ENCODE peak calls at places on chromosomes 16 and 17, in five cellular contexts. One of them, this sample, is unnamed.

GRCh38 chr16:57713596-57713995 is 19.0 kb downstream of the DRC7 start:
- DNase-seq in dorsolateral prefrontal cortex: no peak
- DNase-seq in stimulated activated CD8-positive, alpha-beta memory T cell treated with anti-CD3 and anti-CD28 coated beads, Interleukin-2, amount 100 ng/mL, for 1 hour: no peak
- DNase-seq in endothelial cell of umbilical vein: no peak
- DNase-seq in T-helper 1 cell: no peak
- DNase-seq in this sample: no peak

GRCh38 chr16:67968440-67969285 is at the start of gene SLC12A4:
- DNase-seq in dorsolateral prefrontal cortex: no peak
- DNase-seq in stimulated activated CD8-positive, alpha-beta memory T cell treated with anti-CD3 and anti-CD28 coated beads, Interleukin-2, amount 100 ng/mL, for 1 hour: peak
- DNase-seq in endothelial cell of umbilical vein: peak
- DNase-seq in T-helper 1 cell: peak
- DNase-seq in this sample: no peak

GRCh38 chr16:86635181-86635580 is 56.8 kb downstream of the FOXL1 start:
- DNase-seq in dorsolateral prefrontal cortex: no peak
- DNase-seq in stimulated activated CD8-positive, alpha-beta memory T cell treated with anti-CD3 and anti-CD28 coated beads, Interleukin-2, amount 100 ng/mL, for 1 hour: no peak
- DNase-seq in endothelial cell of umbilical vein: no peak
- DNase-seq in T-helper 1 cell: no peak
- DNase-seq in this sample: no peak

GRCh38 chr17:14760212-14760611 is 459.3 kb downstream of the HS3ST3B1 start:
- DNase-seq in dorsolateral prefrontal cortex: no peak
- DNase-seq in stimulated activated CD8-positive, alpha-beta memory T cell treated with anti-CD3 and anti-CD28 coated beads, Interleukin-2, amount 100 ng/mL, for 1 hour: no peak
- DNase-seq in endothelial cell of umbilical vein: no peak
- DNase-seq in T-helper 1 cell: no peak
- DNase-seq in this sample: no peak

GRCh38 chr16:24851700-24852099 is 5.9 kb downstream of the SLC5A11 start:
- DNase-seq in dorsolateral prefrontal cortex: no peak
- DNase-seq in stimulated activated CD8-positive, alpha-beta memory T cell treated with anti-CD3 and anti-CD28 coated beads, Interleukin-2, amount 100 ng/mL, for 1 hour: no peak
- DNase-seq in endothelial cell of umbilical vein: peak
- DNase-seq in T-helper 1 cell: no peak
- DNase-seq in this sample: no peak

GRCh38 chr17:55161935-55162555 is 102.7 kb upstream of the HLF start:
- DNase-seq in dorsolateral prefrontal cortex: no peak
- DNase-seq in stimulated activated CD8-positive, alpha-beta memory T cell treated with anti-CD3 and anti-CD28 coated beads, Interleukin-2, amount 100 ng/mL, for 1 hour: no peak
- DNase-seq in endothelial cell of umbilical vein: peak
- DNase-seq in T-helper 1 cell: no peak
- DNase-seq in this sample: no peak

GRCh38 chr16:50079741-50080140 is 14.0 kb downstream of the HEATR3 start:
- DNase-seq in dorsolateral prefrontal cortex: no peak
- DNase-seq in stimulated activated CD8-positive, alpha-beta memory T cell treated with anti-CD3 and anti-CD28 coated beads, Interleukin-2, amount 100 ng/mL, for 1 hour: no peak
- DNase-seq in endothelial cell of umbilical vein: no peak
- DNase-seq in T-helper 1 cell: no peak
- DNase-seq in this sample: no peak

GRCh38 chr17:75440738-75441448 is 15.5 kb upstream of the TMEM94 start:
- DNase-seq in dorsolateral prefrontal cortex: no peak
- DNase-seq in stimulated activated CD8-positive, alpha-beta memory T cell treated with anti-CD3 and anti-CD28 coated beads, Interleukin-2, amount 100 ng/mL, for 1 hour: no peak
- DNase-seq in endothelial cell of umbilical vein: peak
- DNase-seq in T-helper 1 cell: no peak
- DNase-seq in this sample: no peak

GRCh38 chr16:56284521-56284920 is 93.2 kb downstream of the GNAO1 start:
- DNase-seq in dorsolateral prefrontal cortex: no peak
- DNase-seq in stimulated activated CD8-positive, alpha-beta memory T cell treated with anti-CD3 and anti-CD28 coated beads, Interleukin-2, amount 100 ng/mL, for 1 hour: no peak
- DNase-seq in endothelial cell of umbilical vein: no peak
- DNase-seq in T-helper 1 cell: no peak
- DNase-seq in this sample: no peak

GRCh38 chr17:50662632-50663225 is 28.0 kb downstream of the ABCC3 start:
- DNase-seq in dorsolateral prefrontal cortex: no peak
- DNase-seq in stimulated activated CD8-positive, alpha-beta memory T cell treated with anti-CD3 and anti-CD28 coated beads, Interleukin-2, amount 100 ng/mL, for 1 hour: no peak
- DNase-seq in endothelial cell of umbilical vein: no peak
- DNase-seq in T-helper 1 cell: no peak
- DNase-seq in this sample: no peak

GRCh38 chr16:64381979-64382378 is 739.9 kb downstream of the CDH11 start:
- DNase-seq in dorsolateral prefrontal cortex: no peak
- DNase-seq in stimulated activated CD8-positive, alpha-beta memory T cell treated with anti-CD3 and anti-CD28 coated beads, Interleukin-2, amount 100 ng/mL, for 1 hour: no peak
- DNase-seq in endothelial cell of umbilical vein: no peak
- DNase-seq in T-helper 1 cell: no peak
- DNase-seq in this sample: no peak

GRCh38 chr16:86306811-86307517 is 203.4 kb upstream of the FOXF1 start:
- DNase-seq in dorsolateral prefrontal cortex: no peak
- DNase-seq in stimulated activated CD8-positive, alpha-beta memory T cell treated with anti-CD3 and anti-CD28 coated beads, Interleukin-2, amount 100 ng/mL, for 1 hour: no peak
- DNase-seq in endothelial cell of umbilical vein: no peak
- DNase-seq in T-helper 1 cell: no peak
- DNase-seq in this sample: no peak

GRCh38 chr16:24610421-24610765 is 71.0 kb downstream of the RBBP6 start:
- DNase-seq in dorsolateral prefrontal cortex: peak
- DNase-seq in stimulated activated CD8-positive, alpha-beta memory T cell treated with anti-CD3 and anti-CD28 coated beads, Interleukin-2, amount 100 ng/mL, for 1 hour: no peak
- DNase-seq in endothelial cell of umbilical vein: peak
- DNase-seq in T-helper 1 cell: no peak
- DNase-seq in this sample: no peak

GRCh38 chr17:78654230-78654824 is 77.1 kb upstream of the DNAH17 start:
- DNase-seq in dorsolateral prefrontal cortex: no peak
- DNase-seq in stimulated activated CD8-positive, alpha-beta memory T cell treated with anti-CD3 and anti-CD28 coated beads, Interleukin-2, amount 100 ng/mL, for 1 hour: no peak
- DNase-seq in endothelial cell of umbilical vein: no peak
- DNase-seq in T-helper 1 cell: no peak
- DNase-seq in this sample: no peak

GRCh38 chr17:40949406-40949805 is 12.0 kb upstream of the KRT23 start:
- DNase-seq in dorsolateral prefrontal cortex: no peak
- DNase-seq in stimulated activated CD8-positive, alpha-beta memory T cell treated with anti-CD3 and anti-CD28 coated beads, Interleukin-2, amount 100 ng/mL, for 1 hour: no peak
- DNase-seq in endothelial cell of umbilical vein: no peak
- DNase-seq in T-helper 1 cell: no peak
- DNase-seq in this sample: no peak

GRCh38 chr17:29560306-29560705 is 6.5 kb downstream of the ABHD15 start:
- DNase-seq in dorsolateral prefrontal cortex: peak
- DNase-seq in stimulated activated CD8-positive, alpha-beta memory T cell treated with anti-CD3 and anti-CD28 coated beads, Interleukin-2, amount 100 ng/mL, for 1 hour: no peak
- DNase-seq in endothelial cell of umbilical vein: no peak
- DNase-seq in T-helper 1 cell: no peak
- DNase-seq in this sample: no peak

GRCh38 chr16:70685938-70686375 is at the start of gene MTSS2:
- DNase-seq in dorsolateral prefrontal cortex: peak
- DNase-seq in stimulated activated CD8-positive, alpha-beta memory T cell treated with anti-CD3 and anti-CD28 coated beads, Interleukin-2, amount 100 ng/mL, for 1 hour: no peak
- DNase-seq in endothelial cell of umbilical vein: peak
- DNase-seq in T-helper 1 cell: no peak
- DNase-seq in this sample: no peak

GRCh38 chr17:77465358-77466041 is 324.7 kb downstream of the SEC14L1 start:
- DNase-seq in dorsolateral prefrontal cortex: no peak
- DNase-seq in stimulated activated CD8-positive, alpha-beta memory T cell treated with anti-CD3 and anti-CD28 coated beads, Interleukin-2, amount 100 ng/mL, for 1 hour: peak
- DNase-seq in endothelial cell of umbilical vein: peak
- DNase-seq in T-helper 1 cell: peak
- DNase-seq in this sample: no peak

GRCh38 chr16:12646490-12647274 is 157.0 kb downstream of the CPPED1 start:
- DNase-seq in dorsolateral prefrontal cortex: peak
- DNase-seq in stimulated activated CD8-positive, alpha-beta memory T cell treated with anti-CD3 and anti-CD28 coated beads, Interleukin-2, amount 100 ng/mL, for 1 hour: no peak
- DNase-seq in endothelial cell of umbilical vein: peak
- DNase-seq in T-helper 1 cell: no peak
- DNase-seq in this sample: peak

GRCh38 chr16:89155184-89155679 is 16.3 kb upstream of the CDH15 start:
- DNase-seq in dorsolateral prefrontal cortex: peak
- DNase-seq in stimulated activated CD8-positive, alpha-beta memory T cell treated with anti-CD3 and anti-CD28 coated beads, Interleukin-2, amount 100 ng/mL, for 1 hour: no peak
- DNase-seq in endothelial cell of umbilical vein: peak
- DNase-seq in T-helper 1 cell: no peak
- DNase-seq in this sample: peak

GRCh38 chr16:19711643-19712042 is 6.4 kb downstream of the KNOP1 start:
- DNase-seq in dorsolateral prefrontal cortex: no peak
- DNase-seq in stimulated activated CD8-positive, alpha-beta memory T cell treated with anti-CD3 and anti-CD28 coated beads, Interleukin-2, amount 100 ng/mL, for 1 hour: no peak
- DNase-seq in endothelial cell of umbilical vein: no peak
- DNase-seq in T-helper 1 cell: no peak
- DNase-seq in this sample: no peak

GRCh38 chr16:58243528-58244004 is 45.7 kb upstream of the CSNK2A2 start:
- DNase-seq in dorsolateral prefrontal cortex: no peak
- DNase-seq in stimulated activated CD8-positive, alpha-beta memory T cell treated with anti-CD3 and anti-CD28 coated beads, Interleukin-2, amount 100 ng/mL, for 1 hour: no peak
- DNase-seq in endothelial cell of umbilical vein: no peak
- DNase-seq in T-helper 1 cell: no peak
- DNase-seq in this sample: no peak

GRCh38 chr16:57276596-57276995 is 7.9 kb downstream of the PLLP start:
- DNase-seq in dorsolateral prefrontal cortex: no peak
- DNase-seq in stimulated activated CD8-positive, alpha-beta memory T cell treated with anti-CD3 and anti-CD28 coated beads, Interleukin-2, amount 100 ng/mL, for 1 hour: no peak
- DNase-seq in endothelial cell of umbilical vein: no peak
- DNase-seq in T-helper 1 cell: no peak
- DNase-seq in this sample: no peak

GRCh38 chr16:15521758-15522509 is 87.5 kb downstream of the BMERB1 start:
- DNase-seq in dorsolateral prefrontal cortex: no peak
- DNase-seq in stimulated activated CD8-positive, alpha-beta memory T cell treated with anti-CD3 and anti-CD28 coated beads, Interleukin-2, amount 100 ng/mL, for 1 hour: no peak
- DNase-seq in endothelial cell of umbilical vein: peak
- DNase-seq in T-helper 1 cell: no peak
- DNase-seq in this sample: peak

GRCh38 chr17:74478369-74479100 is 12.1 kb downstream of the CD300A start:
- DNase-seq in dorsolateral prefrontal cortex: no peak
- DNase-seq in stimulated activated CD8-positive, alpha-beta memory T cell treated with anti-CD3 and anti-CD28 coated beads, Interleukin-2, amount 100 ng/mL, for 1 hour: no peak
- DNase-seq in endothelial cell of umbilical vein: no peak
- DNase-seq in T-helper 1 cell: no peak
- DNase-seq in this sample: no peak

GRCh38 chr16:48393843-48394703 is 8.9 kb upstream of the SIAH1 start:
- DNase-seq in dorsolateral prefrontal cortex: peak
- DNase-seq in stimulated activated CD8-positive, alpha-beta memory T cell treated with anti-CD3 and anti-CD28 coated beads, Interleukin-2, amount 100 ng/mL, for 1 hour: no peak
- DNase-seq in endothelial cell of umbilical vein: no peak
- DNase-seq in T-helper 1 cell: no peak
- DNase-seq in this sample: no peak

GRCh38 chr17:29177871-29178749 is 2.1 kb downstream of the MYO18A start:
- DNase-seq in dorsolateral prefrontal cortex: no peak
- DNase-seq in stimulated activated CD8-positive, alpha-beta memory T cell treated with anti-CD3 and anti-CD28 coated beads, Interleukin-2, amount 100 ng/mL, for 1 hour: no peak
- DNase-seq in endothelial cell of umbilical vein: no peak
- DNase-seq in T-helper 1 cell: no peak
- DNase-seq in this sample: no peak

GRCh38 chr16:30747799-30748633 is at the start of gene PHKG2:
- DNase-seq in dorsolateral prefrontal cortex: peak
- DNase-seq in stimulated activated CD8-positive, alpha-beta memory T cell treated with anti-CD3 and anti-CD28 coated beads, Interleukin-2, amount 100 ng/mL, for 1 hour: peak
- DNase-seq in endothelial cell of umbilical vein: peak
- DNase-seq in T-helper 1 cell: peak
- DNase-seq in this sample: peak

GRCh38 chr17:78224226-78225087 is 7.0 kb upstream of the TMEM235 start:
- DNase-seq in dorsolateral prefrontal cortex: no peak
- DNase-seq in stimulated activated CD8-positive, alpha-beta memory T cell treated with anti-CD3 and anti-CD28 coated beads, Interleukin-2, amount 100 ng/mL, for 1 hour: no peak
- DNase-seq in endothelial cell of umbilical vein: no peak
- DNase-seq in T-helper 1 cell: no peak
- DNase-seq in this sample: no peak

GRCh38 chr16:52573365-52574104 is 26.6 kb upstream of the TOX3 start:
- DNase-seq in dorsolateral prefrontal cortex: no peak
- DNase-seq in stimulated activated CD8-positive, alpha-beta memory T cell treated with anti-CD3 and anti-CD28 coated beads, Interleukin-2, amount 100 ng/mL, for 1 hour: no peak
- DNase-seq in endothelial cell of umbilical vein: no peak
- DNase-seq in T-helper 1 cell: no peak
- DNase-seq in this sample: no peak

GRCh38 chr16:9489823-9490467 is 398.5 kb downstream of the HAPSTR1 start:
- DNase-seq in dorsolateral prefrontal cortex: peak
- DNase-seq in stimulated activated CD8-positive, alpha-beta memory T cell treated with anti-CD3 and anti-CD28 coated beads, Interleukin-2, amount 100 ng/mL, for 1 hour: no peak
- DNase-seq in endothelial cell of umbilical vein: no peak
- DNase-seq in T-helper 1 cell: no peak
- DNase-seq in this sample: no peak

GRCh38 chr17:15377200-15377599 is 35.8 kb upstream of the TEKT3 start:
- DNase-seq in dorsolateral prefrontal cortex: no peak
- DNase-seq in stimulated activated CD8-positive, alpha-beta memory T cell treated with anti-CD3 and anti-CD28 coated beads, Interleukin-2, amount 100 ng/mL, for 1 hour: no peak
- DNase-seq in endothelial cell of umbilical vein: no peak
- DNase-seq in T-helper 1 cell: no peak
- DNase-seq in this sample: no peak

GRCh38 chr17:83186751-83187421 is 107.5 kb downstream of the METRNL start:
- DNase-seq in dorsolateral prefrontal cortex: no peak
- DNase-seq in stimulated activated CD8-positive, alpha-beta memory T cell treated with anti-CD3 and anti-CD28 coated beads, Interleukin-2, amount 100 ng/mL, for 1 hour: no peak
- DNase-seq in endothelial cell of umbilical vein: no peak
- DNase-seq in T-helper 1 cell: no peak
- DNase-seq in this sample: no peak

GRCh38 chr17:7041607-7042506 is 2.0 kb downstream of the SLC16A11 start:
- DNase-seq in dorsolateral prefrontal cortex: no peak
- DNase-seq in stimulated activated CD8-positive, alpha-beta memory T cell treated with anti-CD3 and anti-CD28 coated beads, Interleukin-2, amount 100 ng/mL, for 1 hour: no peak
- DNase-seq in endothelial cell of umbilical vein: no peak
- DNase-seq in T-helper 1 cell: no peak
- DNase-seq in this sample: no peak

This sample was measured in pulmonary artery endothelial cell.